ENCODE peak calls at places on chromosomes 4 and X, in nine cellular contexts. C, B, A, I, O, Z, T, W and U are unnamed samples.

GRCh38 chr4:39464886-39465501 is 6.1 kb downstream of the LIAS start:
- DNase-seq in C (no peak), B (no peak), A (no peak), I (no peak), O (peak), Z (no peak), T (no peak), W (no peak), U (peak)

GRCh38 chr4:183175631-183176232 is 76.7 kb downstream of the WWC2 start:
- DNase-seq in C (no peak), B (no peak), A (no peak), I (no peak), O (peak), Z (no peak), T (no peak), W (no peak), U (no peak)

GRCh38 chrX:140664939-140665338 is 44.6 kb upstream of the LINC00632 start:
- DNase-seq in C (no peak), B (no peak), A (peak), I (no peak), O (peak), Z (no peak), T (no peak), W (no peak), U (no peak)

GRCh38 chr4:76630748-76631147 is 195.7 kb downstream of the SHROOM3 start:
- DNase-seq in C (no peak), B (no peak), A (no peak), I (no peak), O (no peak), Z (no peak), T (no peak), W (no peak), U (no peak)

GRCh38 chrX:95071621-95072020 is 1397.6 kb downstream of the FAM133A start:
- DNase-seq in C (no peak), B (no peak), A (no peak), I (no peak), O (no peak), Z (no peak), T (no peak), W (no peak), U (no peak)

GRCh38 chrX:57640674-57641016 is 39.4 kb downstream of the NLRP2B start:
- DNase-seq in C (no peak), B (no peak), A (no peak), I (no peak), O (no peak), Z (no peak), T (no peak), W (no peak), U (no peak)

GRCh38 chrX:39011454-39012204 is 210.4 kb downstream of the MID1IP1 start:
- DNase-seq in C (no peak), B (no peak), A (no peak), I (no peak), O (no peak), Z (no peak), T (no peak), W (no peak), U (no peak)

GRCh38 chr4:1569461-1570151 is 114.5 kb downstream of the FAM53A start:
- DNase-seq in C (peak), B (no peak), A (no peak), I (no peak), O (no peak), Z (no peak), T (no peak), W (no peak), U (no peak)

GRCh38 chrX:114390251-114390796 is 193.6 kb upstream of the HTR2C start:
- DNase-seq in C (peak), B (no peak), A (no peak), I (no peak), O (no peak), Z (no peak), T (no peak), W (no peak), U (no peak)

GRCh38 chr4:150583287-150584197 is 1.6 kb downstream of the MAB21L2 start:
- DNase-seq in C (peak), B (no peak), A (peak), I (no peak), O (no peak), Z (no peak), T (no peak), W (peak), U (no peak)

GRCh38 chrX:115598556-115598955 is 37.6 kb downstream of the PLS3 start:
- DNase-seq in C (no peak), B (no peak), A (no peak), I (no peak), O (no peak), Z (no peak), T (no peak), W (no peak), U (no peak)

GRCh38 chr4:47830263-47831025 is 7.4 kb downstream of the CORIN start:
- DNase-seq in C (no peak), B (no peak), A (no peak), I (no peak), O (peak), Z (no peak), T (no peak), W (no peak), U (no peak)

GRCh38 chr4:165464813-165465381 is 86.1 kb downstream of the CPE start:
- DNase-seq in C (no peak), B (no peak), A (peak), I (no peak), O (peak), Z (peak), T (no peak), W (no peak), U (no peak)

GRCh38 chr4:101086801-101087586 is 260.3 kb downstream of the PPP3CA start:
- DNase-seq in C (no peak), B (no peak), A (peak), I (no peak), O (no peak), Z (no peak), T (no peak), W (no peak), U (no peak)

GRCh38 chrX:151596282-151596681 is 32.8 kb downstream of the PASD1 start:
- DNase-seq in C (no peak), B (no peak), A (peak), I (no peak), O (no peak), Z (no peak), T (no peak), W (no peak), U (no peak)